ENCODE peak calls at places on chromosome 1, in five cellular contexts. One of them, this sample, is unnamed.

GRCh38 chr1:118275716-118276115 is 90.7 kb upstream of the SPAG17 start:
- DNase-seq in activated CD4-positive, alpha-beta T cell treated with anti-CD3 and anti-CD28 coated beads, Interleukin-2, amount 50 U/mL, for 24 hours: no peak
- DNase-seq in NCI-H146: peak; percentile 32
- DNase-seq in prostate gland: no peak
- DNase-seq in endodermal cell: no peak
- DNase-seq in this sample: no peak

GRCh38 chr1:27299385-27300252 is 22.3 kb upstream of the TMEM222 start:
- DNase-seq in endodermal cell: peak; percentile 94
- DNase-seq in activated CD4-positive, alpha-beta T cell treated with anti-CD3 and anti-CD28 coated beads, Interleukin-2, amount 50 U/mL, for 24 hours: no peak
- DNase-seq in prostate gland: peak; percentile 86
- DNase-seq in NCI-H146: no peak
- DNase-seq in this sample: peak; percentile 100

GRCh38 chr1:101105877-101106276 is 80.3 kb upstream of the DPH5 start:
- DNase-seq in endodermal cell: no peak
- DNase-seq in activated CD4-positive, alpha-beta T cell treated with anti-CD3 and anti-CD28 coated beads, Interleukin-2, amount 50 U/mL, for 24 hours: no peak
- DNase-seq in NCI-H146: no peak
- DNase-seq in prostate gland: no peak
- DNase-seq in this sample: no peak

GRCh38 chr1:205298191-205298994 is 23.2 kb downstream of the NUAK2 start:
- DNase-seq in activated CD4-positive, alpha-beta T cell treated with anti-CD3 and anti-CD28 coated beads, Interleukin-2, amount 50 U/mL, for 24 hours: no peak
- DNase-seq in prostate gland: no peak
- DNase-seq in NCI-H146: no peak
- DNase-seq in endodermal cell: peak; percentile 94
- DNase-seq in this sample: peak; percentile 99

GRCh38 chr1:243513726-243514491 is 258.1 kb downstream of the SDCCAG8 start:
- DNase-seq in endodermal cell: no peak
- DNase-seq in NCI-H146: no peak
- DNase-seq in activated CD4-positive, alpha-beta T cell treated with anti-CD3 and anti-CD28 coated beads, Interleukin-2, amount 50 U/mL, for 24 hours: no peak
- DNase-seq in prostate gland: no peak
- DNase-seq in this sample: peak; percentile 79

GRCh38 chr1:108815566-108815965 is 41.3 kb downstream of the AKNAD1 start:
- DNase-seq in NCI-H146: no peak
- DNase-seq in activated CD4-positive, alpha-beta T cell treated with anti-CD3 and anti-CD28 coated beads, Interleukin-2, amount 50 U/mL, for 24 hours: no peak
- DNase-seq in prostate gland: no peak
- DNase-seq in endodermal cell: no peak
- DNase-seq in this sample: no peak

GRCh38 chr1:27005648-27006496 is 6.8 kb downstream of the TENT5B start:
- DNase-seq in endodermal cell: peak; percentile 78
- DNase-seq in activated CD4-positive, alpha-beta T cell treated with anti-CD3 and anti-CD28 coated beads, Interleukin-2, amount 50 U/mL, for 24 hours: no peak
- DNase-seq in NCI-H146: no peak
- DNase-seq in prostate gland: no peak
- DNase-seq in this sample: no peak

GRCh38 chr1:119739150-119739549 is 27.4 kb downstream of the PHGDH start:
- DNase-seq in NCI-H146: no peak
- DNase-seq in activated CD4-positive, alpha-beta T cell treated with anti-CD3 and anti-CD28 coated beads, Interleukin-2, amount 50 U/mL, for 24 hours: no peak
- DNase-seq in endodermal cell: no peak
- DNase-seq in prostate gland: no peak
- DNase-seq in this sample: no peak

GRCh38 chr1:7616076-7616833 is 154.8 kb upstream of the VAMP3 start:
- DNase-seq in NCI-H146: no peak
- DNase-seq in prostate gland: peak; percentile 12
- DNase-seq in endodermal cell: peak; percentile 93
- DNase-seq in activated CD4-positive, alpha-beta T cell treated with anti-CD3 and anti-CD28 coated beads, Interleukin-2, amount 50 U/mL, for 24 hours: no peak
- DNase-seq in this sample: peak; percentile 84

GRCh38 chr1:22831729-22832413 is 121.2 kb downstream of the EPHB2 start:
- DNase-seq in activated CD4-positive, alpha-beta T cell treated with anti-CD3 and anti-CD28 coated beads, Interleukin-2, amount 50 U/mL, for 24 hours: no peak
- DNase-seq in endodermal cell: no peak
- DNase-seq in NCI-H146: no peak
- DNase-seq in prostate gland: no peak
- DNase-seq in this sample: peak; percentile 86

GRCh38 chr1:172941456-172941855 is 109.3 kb downstream of the TNFSF18 start:
- DNase-seq in NCI-H146: no peak
- DNase-seq in prostate gland: no peak
- DNase-seq in endodermal cell: no peak
- DNase-seq in activated CD4-positive, alpha-beta T cell treated with anti-CD3 and anti-CD28 coated beads, Interleukin-2, amount 50 U/mL, for 24 hours: no peak
- DNase-seq in this sample: no peak

GRCh38 chr1:92992066-92992465 is 30.8 kb upstream of the DIPK1A start:
- DNase-seq in activated CD4-positive, alpha-beta T cell treated with anti-CD3 and anti-CD28 coated beads, Interleukin-2, amount 50 U/mL, for 24 hours: no peak
- DNase-seq in prostate gland: no peak
- DNase-seq in endodermal cell: no peak
- DNase-seq in NCI-H146: no peak
- DNase-seq in this sample: no peak

GRCh38 chr1:233105225-233105624 is 154.8 kb downstream of the NTPCR start:
- DNase-seq in activated CD4-positive, alpha-beta T cell treated with anti-CD3 and anti-CD28 coated beads, Interleukin-2, amount 50 U/mL, for 24 hours: no peak
- DNase-seq in NCI-H146: no peak
- DNase-seq in endodermal cell: no peak
- DNase-seq in prostate gland: no peak
- DNase-seq in this sample: no peak

GRCh38 chr1:51000160-51000559 is 30.1 kb downstream of the CDKN2C start:
- DNase-seq in NCI-H146: no peak
- DNase-seq in prostate gland: no peak
- DNase-seq in endodermal cell: no peak
- DNase-seq in activated CD4-positive, alpha-beta T cell treated with anti-CD3 and anti-CD28 coated beads, Interleukin-2, amount 50 U/mL, for 24 hours: no peak
- DNase-seq in this sample: no peak

GRCh38 chr1:214553142-214553710 is 1.8 kb upstream of the PTPN14 start:
- DNase-seq in NCI-H146: no peak
- DNase-seq in prostate gland: no peak
- DNase-seq in activated CD4-positive, alpha-beta T cell treated with anti-CD3 and anti-CD28 coated beads, Interleukin-2, amount 50 U/mL, for 24 hours: no peak
- DNase-seq in endodermal cell: no peak
- DNase-seq in this sample: no peak

GRCh38 chr1:204885288-204885711 is 14.6 kb downstream of the NFASC start:
- DNase-seq in activated CD4-positive, alpha-beta T cell treated with anti-CD3 and anti-CD28 coated beads, Interleukin-2, amount 50 U/mL, for 24 hours: no peak
- DNase-seq in prostate gland: no peak
- DNase-seq in NCI-H146: no peak
- DNase-seq in endodermal cell: no peak
- DNase-seq in this sample: no peak

GRCh38 chr1:232542633-232543032 is 87.3 kb downstream of the SIPA1L2 start:
- DNase-seq in prostate gland: no peak
- DNase-seq in endodermal cell: no peak
- DNase-seq in activated CD4-positive, alpha-beta T cell treated with anti-CD3 and anti-CD28 coated beads, Interleukin-2, amount 50 U/mL, for 24 hours: no peak
- DNase-seq in NCI-H146: peak; percentile 78
- DNase-seq in this sample: peak; percentile 88

GRCh38 chr1:22380024-22380785 is 71.4 kb upstream of the ZBTB40 start:
- DNase-seq in activated CD4-positive, alpha-beta T cell treated with anti-CD3 and anti-CD28 coated beads, Interleukin-2, amount 50 U/mL, for 24 hours: no peak
- DNase-seq in NCI-H146: no peak
- DNase-seq in endodermal cell: no peak
- DNase-seq in prostate gland: no peak
- DNase-seq in this sample: peak; percentile 90

GRCh38 chr1:25031966-25032667 is 102.0 kb upstream of the RUNX3 start:
- DNase-seq in activated CD4-positive, alpha-beta T cell treated with anti-CD3 and anti-CD28 coated beads, Interleukin-2, amount 50 U/mL, for 24 hours: peak; percentile 48
- DNase-seq in prostate gland: peak; percentile 88
- DNase-seq in endodermal cell: no peak
- DNase-seq in NCI-H146: peak; percentile 13
- DNase-seq in this sample: no peak

GRCh38 chr1:53122194-53122846 is 20.1 kb downstream of the SLC1A7 start:
- DNase-seq in activated CD4-positive, alpha-beta T cell treated with anti-CD3 and anti-CD28 coated beads, Interleukin-2, amount 50 U/mL, for 24 hours: no peak
- DNase-seq in NCI-H146: no peak
- DNase-seq in endodermal cell: no peak
- DNase-seq in prostate gland: no peak
- DNase-seq in this sample: peak; percentile 74